ENCODE peak calls at places on chromosomes 16 and 17, in nine cellular contexts. K, Y, S, B, X, O, H, U and C are unnamed samples. For H3K27me3, the result is how much of the 10 kb centered on the place peaks cover.

GRCh38 chr17:62754696-62755095 is 53.4 kb downstream of the MARCHF10 start:
- DNase-seq in K (no peak), Y (no peak), S (no peak), B (no peak), X (no peak), O (no peak), H (no peak), U (no peak), C (no peak)

GRCh38 chr16:73053379-73054130 is 5.6 kb upstream of the ZFHX3 start:
- DNase-seq in K (peak), Y (peak), S (no peak), B (peak), X (peak), O (no peak), H (no peak), U (no peak), C (no peak)

GRCh38 chr16:87145181-87146176 is 171.7 kb downstream of the C16orf95 start:
- DNase-seq in K (no peak), Y (peak), S (no peak), B (peak), X (peak), O (no peak), H (no peak), U (no peak), C (no peak)

GRCh38 chr16:52069866-52070265 is 477.1 kb downstream of the TOX3 start:
- DNase-seq in K (peak), Y (peak), S (no peak), B (peak), X (peak), O (peak), H (no peak), U (peak), C (no peak)

GRCh38 chr17:76720211-76720610 is 6.2 kb downstream of the JMJD6 start:
- DNase-seq in K (no peak), Y (no peak), S (no peak), B (no peak), X (no peak), O (no peak), H (no peak), U (no peak), C (no peak)

GRCh38 chr17:9272506-9272905 is 251.2 kb downstream of the NTN1 start:
- DNase-seq in K (no peak), Y (no peak), S (no peak), B (peak), X (no peak), O (no peak), H (no peak), U (no peak), C (no peak)

GRCh38 chr16:11155284-11155806 is 100.7 kb downstream of the SOCS1 start:
- DNase-seq in K (no peak), Y (peak), S (no peak), B (peak), X (peak), O (no peak), H (no peak), U (no peak), C (no peak)

GRCh38 chr17:155576-155975 is 18.2 kb downstream of the SCGB1C2 start:
- DNase-seq in K (no peak), Y (no peak), S (no peak), B (no peak), X (no peak), O (no peak), H (no peak), U (no peak), C (no peak)

GRCh38 chr17:45106582-45106981 is 25.7 kb downstream of the PLCD3 start:
- DNase-seq in K (no peak), Y (no peak), S (no peak), B (no peak), X (no peak), O (no peak), H (no peak), U (no peak), C (no peak)

GRCh38 chr16:74626741-74627416 is 20.0 kb upstream of the GLG1 start:
- DNase-seq in K (no peak), Y (peak), S (no peak), B (no peak), X (no peak), O (no peak), H (no peak), U (no peak), C (no peak)

GRCh38 chr17:62716834-62717588 is 89.5 kb downstream of the MRC2 start:
- DNase-seq in K (no peak), Y (no peak), S (no peak), B (no peak), X (no peak), O (no peak), H (no peak), U (no peak), C (no peak)

GRCh38 chr16:88469615-88470395 is 16.7 kb downstream of the ZFPM1 start:
- DNase-seq in K (no peak), Y (no peak), S (no peak), B (no peak), X (no peak), O (no peak), H (no peak), U (no peak), C (no peak)

GRCh38 chr17:21368545-21369246 is 7.5 kb upstream of the KCNJ12 start:
- DNase-seq in K (peak), Y (no peak), S (no peak), B (no peak), X (no peak), O (no peak), H (no peak), U (no peak), C (no peak)

GRCh38 chr16:51393381-51394005 is 242.4 kb upstream of the SALL1 start:
- DNase-seq in K (peak), Y (peak), S (no peak), B (no peak), X (peak), O (no peak), H (no peak), U (no peak), C (no peak)

GRCh38 chr17:77826132-77826873 is 132.2 kb upstream of the TNRC6C start:
- DNase-seq in K (no peak), Y (no peak), S (no peak), B (no peak), X (no peak), O (no peak), H (no peak), U (no peak), C (no peak)

GRCh38 chr16:31411024-31411845 is 16.9 kb downstream of the COX6A2 start:
- DNase-seq in K (no peak), Y (no peak), S (no peak), B (no peak), X (no peak), O (no peak), H (no peak), U (no peak), C (no peak)

GRCh38 chr17:73283250-73283649 is 21.6 kb upstream of the CPSF4L start:
- DNase-seq in K (no peak), Y (no peak), S (no peak), B (no peak), X (no peak), O (no peak), H (no peak), U (no peak), C (no peak)

GRCh38 chr17:83179811-83180210 is 100.4 kb downstream of the METRNL start:
- DNase-seq in K (no peak), Y (no peak), S (no peak), B (no peak), X (no peak), O (peak), H (peak), U (no peak), C (no peak)

GRCh38 chr17:28335959-28336871 is 654 bp downstream of the TNFAIP1 start:
- DNase-seq in K (peak), Y (peak), S (peak), B (peak), X (peak), O (no peak), H (no peak), U (peak), C (no peak)

GRCh38 chr17:34837796-34838195 is 123.5 kb downstream of the CCT6B start:
- DNase-seq in K (no peak), Y (no peak), S (no peak), B (no peak), X (no peak), O (no peak), H (no peak), U (no peak), C (no peak)

GRCh38 chr17:63622571-63623390 is 564 bp downstream of the MAP3K3 start:
- DNase-seq in K (peak), Y (peak), S (peak), B (peak), X (peak), O (no peak), H (peak), U (peak), C (peak)

GRCh38 chr16:65121870-65122723 is at the start of gene CDH11:
- DNase-seq in K (peak), Y (peak), S (no peak), B (peak), X (peak), O (peak), H (peak), U (peak), C (no peak)

GRCh38 chr17:72370819-72371218 is 250.0 kb downstream of the SOX9 start:
- DNase-seq in K (peak), Y (peak), S (no peak), B (peak), X (peak), O (no peak), H (no peak), U (no peak), C (no peak)

GRCh38 chr16:75452464-75453190 is 11.9 kb downstream of the TMEM170A start:
- DNase-seq in K (no peak), Y (no peak), S (peak), B (no peak), X (no peak), O (no peak), H (no peak), U (no peak), C (no peak)

GRCh38 chr17:6085812-6086211 is 15.6 kb downstream of the WSCD1 start:
- DNase-seq in K (no peak), Y (no peak), S (no peak), B (no peak), X (no peak), O (no peak), H (no peak), U (no peak), C (no peak)

GRCh38 chr17:44536090-44536960 is 21.0 kb upstream of the FZD2 start:
- DNase-seq in K (no peak), Y (no peak), S (no peak), B (peak), X (no peak), O (no peak), H (no peak), U (no peak), C (no peak)

GRCh38 chr16:84331998-84332780 is 36.1 kb upstream of the ATP2C2 start:
- DNase-seq in K (peak), Y (no peak), S (no peak), B (no peak), X (peak), O (no peak), H (no peak), U (no peak), C (no peak)

GRCh38 chr16:84086357-84086756 is 30.4 kb downstream of the MBTPS1 start:
- DNase-seq in K (no peak), Y (no peak), S (no peak), B (no peak), X (no peak), O (no peak), H (no peak), U (no peak), C (no peak)

GRCh38 chr16:4052801-4053662 is 63.2 kb downstream of the ADCY9 start:
- DNase-seq in K (peak), Y (peak), S (peak), B (peak), X (peak), O (no peak), H (peak), U (no peak), C (no peak)

GRCh38 chr17:81648013-81648706 is 8.2 kb downstream of the PDE6G start:
- DNase-seq in K (no peak), Y (no peak), S (no peak), B (no peak), X (no peak), O (no peak), H (no peak), U (no peak), C (no peak)

GRCh38 chr16:69049146-69049545 is 56.3 kb upstream of the HAS3 start:
- DNase-seq in K (peak), Y (peak), S (no peak), B (peak), X (peak), O (no peak), H (no peak), U (no peak), C (no peak)

GRCh38 chr17:17590141-17590735 is 1.3 kb downstream of the PEMT start:
- DNase-seq in K (no peak), Y (no peak), S (no peak), B (no peak), X (no peak), O (no peak), H (no peak), U (no peak), C (no peak)

DNA sequence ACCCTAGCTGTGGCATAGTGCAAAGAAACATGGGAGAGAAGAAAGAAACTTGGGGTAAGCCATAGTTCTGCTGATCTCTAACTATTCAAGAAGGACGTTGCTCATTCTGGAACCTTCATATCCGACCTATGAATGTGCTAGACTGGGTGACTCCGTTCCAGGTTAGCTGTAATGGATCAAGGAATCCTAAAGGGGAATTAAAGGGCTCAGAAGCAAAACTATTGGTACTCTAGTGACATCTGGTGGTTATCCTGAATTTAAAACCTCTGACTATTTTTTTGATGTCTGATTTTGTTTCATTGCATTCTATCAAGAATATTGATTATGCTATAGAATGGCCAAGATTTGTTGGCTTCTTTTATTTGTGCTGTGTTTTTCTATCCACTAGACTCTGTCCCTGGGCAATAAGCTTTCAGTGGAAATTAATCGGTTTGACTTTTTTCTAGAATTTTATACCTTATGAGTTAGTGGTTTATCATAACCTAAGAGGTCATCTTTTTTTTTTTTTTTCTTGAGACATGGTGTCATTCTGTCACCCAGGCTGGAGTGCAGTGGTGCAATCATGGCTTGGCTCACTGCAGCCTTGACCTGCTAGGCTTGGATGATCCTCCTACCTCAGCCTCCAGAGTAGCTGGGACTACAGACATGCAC is 19.5 kb downstream of the PCTP start:
- DNase-seq in K (peak), Y (peak), S (no peak), B (peak), X (peak), O (no peak), H (no peak), U (peak), C (no peak)
- TF ChIP-seq CTCF in K (peak), Y (peak), S (peak), B (peak), X (peak), O (peak), H (peak), U (peak), C (peak)

GRCh38 chr16:761580-761979 is 1.0 kb downstream of the MSLN start:
- DNase-seq in K (no peak), Y (no peak), S (no peak), B (no peak), X (no peak), O (no peak), H (no peak), U (no peak), C (no peak)
- H3K27me3 ChIP-seq in K (under half), Y (under half), S (under half), B (under half), X (under half), O (under half), H (under half), U (under half), C (under half)

DNA sequence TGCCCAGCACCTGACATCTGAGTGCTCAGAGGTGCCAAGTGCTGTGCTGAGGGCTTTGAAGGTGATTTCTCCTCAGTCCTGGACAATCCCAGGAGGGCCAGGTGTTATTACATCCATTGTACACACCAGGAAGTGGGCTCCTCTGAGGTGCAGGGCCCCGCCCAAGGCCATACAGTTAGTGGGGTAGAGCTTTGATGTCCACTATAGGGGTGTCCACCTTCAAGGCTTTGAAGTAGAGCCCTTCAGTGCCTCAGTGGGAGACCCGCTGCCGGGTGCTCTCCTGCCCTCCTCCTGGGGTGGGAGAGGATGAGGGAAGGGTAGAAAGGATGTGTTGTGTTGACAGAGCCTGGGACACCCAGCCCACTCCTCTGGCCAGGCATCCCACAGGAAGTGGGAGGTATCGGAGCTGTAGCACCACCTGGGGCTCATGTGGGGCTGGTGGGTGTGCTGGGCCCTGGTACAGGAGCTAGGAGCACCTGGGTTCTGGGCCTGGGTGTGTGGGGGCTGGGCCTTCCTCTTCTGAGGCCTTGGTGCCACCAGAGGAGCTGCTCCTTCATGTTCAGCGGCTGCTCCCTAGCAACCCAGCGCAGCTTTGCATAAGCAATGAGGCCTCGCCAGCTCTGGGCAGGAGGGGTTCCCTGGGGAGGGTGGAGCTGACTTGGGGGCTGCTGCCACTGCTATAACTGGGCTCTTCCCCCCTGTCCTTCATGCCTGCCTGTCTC is 7.4 kb downstream of the LASP1 start:
- DNase-seq in K (no peak), Y (no peak), S (peak), B (no peak), X (no peak), O (no peak), H (no peak), U (peak), C (no peak)
- H3K4me3 ChIP-seq in K (no peak), Y (no peak), S (no peak), B (no peak), X (no peak), O (no peak), H (no peak), U (no peak), C (no peak)

GRCh38 chr17:1200440-1200839 is 20.7 kb upstream of the ABR start:
- DNase-seq in K (no peak), Y (no peak), S (no peak), B (no peak), X (no peak), O (peak), H (no peak), U (no peak), C (no peak)

GRCh38 chr17:1203111-1203966 is 23.6 kb upstream of the ABR start:
- DNase-seq in K (peak), Y (peak), S (peak), B (peak), X (peak), O (no peak), H (peak), U (peak), C (peak)

GRCh38 chr17:1201132-1201702 is 21.4 kb upstream of the ABR start:
- DNase-seq in K (no peak), Y (no peak), S (no peak), B (no peak), X (no peak), O (peak), H (no peak), U (no peak), C (peak)

GRCh38 chr17:1206016-1206787 is 26.4 kb upstream of the ABR start:
- DNase-seq in K (no peak), Y (no peak), S (no peak), B (no peak), X (no peak), O (no peak), H (no peak), U (no peak), C (no peak)

DNA sequence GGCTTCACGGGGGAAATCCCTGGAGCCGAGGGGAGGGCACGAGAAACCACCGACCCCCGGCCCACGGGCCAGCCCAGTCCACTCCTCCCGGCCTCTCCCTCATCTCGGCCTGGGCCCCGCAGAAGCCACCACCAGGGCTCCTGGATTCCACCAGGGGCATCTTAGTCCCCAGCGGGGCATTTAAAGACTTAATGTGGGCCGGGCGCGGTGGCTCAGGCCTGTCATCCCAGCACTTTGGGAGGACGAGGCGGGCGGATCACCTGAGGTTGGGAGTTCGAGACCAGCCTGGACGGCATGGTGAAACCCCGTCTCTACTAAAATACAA is 24.1 kb upstream of the ABR start:
- DNase-seq in K (no peak), Y (no peak), S (no peak), B (no peak), X (no peak), O (no peak), H (no peak), U (no peak), C (no peak)
- TF ChIP-seq CTCF in K (no peak), Y (no peak), S (no peak), B (no peak), X (no peak), O (peak), H (no peak), U (no peak), C (no peak)

GRCh38 chr17:37789166-37789565 is 44.3 kb upstream of the HNF1B start:
- DNase-seq in K (no peak), Y (no peak), S (no peak), B (no peak), X (no peak), O (no peak), H (no peak), U (no peak), C (no peak)
- H3K27me3 ChIP-seq in K (under half), Y (under half), S (under half), B (under half), X (under half), O (under half), H (under half), U (under half), C (under half)